ENCODE peak calls at places on chromosomes 4 and X, in ten cellular contexts. Y, C, X, Q, D, E, H, J, R and N are unnamed samples.
A peak's percentile ranks its signal among the peaks of the same experiment; 100 is the strongest.

GRCh38 chr4:151228196-151229119 is 48.5 kb upstream of the PRSS48 start:
- DNase-seq in J (peak; percentile 25), R (no peak), E (no peak), D (no peak), X (no peak), Q (peak; percentile 28), C (no peak), H (no peak), Y (no peak), N (no peak)

GRCh38 chr4:155473420-155474095 is 96.8 kb upstream of the MAP9 start:
- DNase-seq in Y (no peak), X (no peak), H (no peak), E (no peak), D (no peak), R (no peak), C (no peak), J (no peak), Q (peak; percentile 30), N (no peak)

GRCh38 chr4:145528601-145529000 is 46.9 kb downstream of the SMAD1 start:
- DNase-seq in C (no peak), D (no peak), J (no peak), H (no peak), X (no peak), R (no peak), Y (no peak), E (no peak), Q (no peak), N (no peak)

GRCh38 chrX:12955882-12956703 is 18.8 kb upstream of the TMSB4X start:
- DNase-seq in Q (peak; percentile 84), D (peak; percentile 79), X (peak; percentile 63), J (peak; percentile 72), Y (no peak), E (no peak), H (peak; percentile 88), R (peak; percentile 56), C (no peak), N (peak; percentile 52)

GRCh38 chr4:21535901-21536300 is 412.7 kb downstream of the KCNIP4 start:
- DNase-seq in X (no peak), D (no peak), C (no peak), Y (no peak), R (no peak), Q (no peak), J (no peak), E (no peak), H (no peak), N (no peak)

GRCh38 chrX:93673869-93674271 is at the start of gene FAM133A:
- DNase-seq in C (no peak), E (no peak), D (no peak), Y (no peak), Q (peak; percentile 4), H (no peak), R (no peak), X (no peak), J (peak; percentile 76), N (no peak)

GRCh38 chr4:71095141-71095939 is 101.9 kb downstream of the DCK start:
- DNase-seq in E (no peak), R (no peak), C (no peak), Q (no peak), Y (no peak), H (no peak), J (no peak), X (no peak), D (no peak), N (no peak)

GRCh38 chr4:7266525-7267292 is 74.4 kb downstream of the SORCS2 start:
- DNase-seq in H (no peak), E (no peak), J (peak; percentile 96), X (no peak), R (no peak), Q (peak; percentile 92), Y (no peak), D (no peak), C (no peak), N (no peak)

GRCh38 chr4:101066586-101066985 is 280.7 kb downstream of the PPP3CA start:
- DNase-seq in J (no peak), Q (no peak), X (no peak), H (no peak), R (no peak), Y (no peak), E (no peak), D (no peak), C (no peak), N (no peak)

GRCh38 chrX:136047969-136048368 is 62.7 kb downstream of the SLC9A6 start:
- DNase-seq in E (no peak), H (no peak), Y (no peak), J (peak; percentile 82), R (no peak), C (no peak), Q (peak; percentile 55), D (no peak), X (no peak), N (no peak)

GRCh38 chrX:71282514-71283408 is 674 bp upstream of the NONO start:
- DNase-seq in X (no peak), C (no peak), Q (peak; percentile 45), J (peak; percentile 73), Y (no peak), E (no peak), D (no peak), H (no peak), R (no peak), N (no peak)

GRCh38 chr4:47425628-47426027 is 37.9 kb downstream of the COMMD8 start:
- DNase-seq in Y (no peak), H (no peak), Q (no peak), J (no peak), E (no peak), C (no peak), X (no peak), R (peak; percentile 10), D (no peak), N (no peak)

GRCh38 chr4:163048447-163048846 is 118.2 kb downstream of the NAF1 start:
- DNase-seq in J (peak; percentile 67), D (no peak), Q (peak; percentile 19), C (no peak), H (peak; percentile 44), E (no peak), R (no peak), Y (no peak), X (peak; percentile 26), N (no peak)

GRCh38 chrX:74535211-74535621 is 79.2 kb downstream of the RLIM start:
- DNase-seq in E (no peak), H (peak; percentile 10), C (no peak), D (no peak), R (no peak), J (peak; percentile 65), Y (peak; percentile 20), Q (peak; percentile 71), X (no peak), N (no peak)

GRCh38 chrX:41621236-41621651 is 67.5 kb upstream of the GPR34 start:
- DNase-seq in H (no peak), R (no peak), C (no peak), Q (peak; percentile 62), D (no peak), E (no peak), J (peak; percentile 0), X (no peak), Y (no peak), N (no peak)

GRCh38 chr4:87188932-87189331 is 31.5 kb downstream of the KLHL8 start:
- DNase-seq in R (no peak), H (no peak), Q (no peak), Y (no peak), C (no peak), J (no peak), E (no peak), X (no peak), D (no peak), N (no peak)

GRCh38 chr4:119693127-119693526 is 64.5 kb upstream of the PDE5A start:
- DNase-seq in Q (peak; percentile 55), H (no peak), E (no peak), J (peak; percentile 18), X (no peak), Y (no peak), R (no peak), C (no peak), D (no peak), N (no peak)

GRCh38 chr4:41365726-41366125 is 109.0 kb downstream of the UCHL1 start:
- DNase-seq in H (no peak), E (no peak), X (no peak), Y (no peak), J (no peak), D (no peak), C (no peak), Q (no peak), R (no peak), N (no peak)
- H3K4me1 ChIP-seq in H (no peaks in the 10 kb centered on the region), E (no peaks in the 10 kb centered on the region), X (peaks cover 49% of the 10 kb centered on the region), Y (peaks cover 6% of the 10 kb centered on the region), J (peaks cover 10% of the 10 kb centered on the region), D (peaks cover 6% of the 10 kb centered on the region), C (peaks cover 14% of the 10 kb centered on the region), Q (no peaks in the 10 kb centered on the region), R (peaks cover 65% of the 10 kb centered on the region), N (no peaks in the 10 kb centered on the region)

GRCh38 chrX:153825042-153825441 is 5.3 kb downstream of the PDZD4 start:
- DNase-seq in Y (no peak), E (no peak), X (no peak), D (no peak), H (no peak), C (peak; percentile 37), Q (no peak), J (no peak), R (no peak), N (no peak)
- H3K4me1 ChIP-seq in Y (no peaks in the 10 kb centered on the region), E (no peaks in the 10 kb centered on the region), X (peaks cover 21% of the 10 kb centered on the region), D (no peaks in the 10 kb centered on the region), H (no peaks in the 10 kb centered on the region), C (peaks cover 19% of the 10 kb centered on the region), Q (no peaks in the 10 kb centered on the region), J (no peaks in the 10 kb centered on the region), R (peaks cover 15% of the 10 kb centered on the region), N (peaks cover 22% of the 10 kb centered on the region)

DNA sequence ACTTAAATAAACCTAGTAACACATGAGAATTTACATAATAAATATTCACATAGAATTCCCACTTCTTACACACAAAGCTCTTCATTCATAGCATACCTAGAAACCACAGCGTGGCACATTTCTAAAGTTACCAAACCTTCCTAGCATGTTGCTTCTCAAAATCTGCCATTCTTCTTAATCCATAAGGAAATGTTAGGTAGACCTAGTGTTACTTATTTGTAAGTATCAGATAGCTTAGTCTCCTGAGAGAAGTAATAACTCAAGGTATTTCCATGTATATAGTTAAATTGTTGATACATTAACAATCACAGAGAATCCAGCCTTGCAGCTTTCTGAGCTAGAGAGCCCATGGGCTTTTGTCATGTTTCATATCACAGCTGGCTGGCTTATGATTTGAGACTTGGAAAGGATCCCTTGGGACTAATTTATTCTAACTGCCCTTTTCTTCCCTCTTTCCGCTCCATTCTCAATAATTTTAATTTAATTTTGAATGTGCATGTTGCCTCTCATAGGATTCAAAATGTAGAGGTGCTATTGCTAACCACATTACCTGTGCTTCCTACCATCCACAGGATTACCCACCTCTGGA is 17.6 kb downstream of the SH3RF1 start:
- DNase-seq in E (no peak), H (no peak), Y (no peak), C (no peak), D (no peak), J (no peak), X (no peak), R (no peak), Q (no peak), N (no peak)
- H3K4me1 ChIP-seq in E (peaks cover 5% of the 10 kb centered on the region), H (no peaks in the 10 kb centered on the region), Y (peaks cover 20% of the 10 kb centered on the region), C (peaks cover 63% of the 10 kb centered on the region), D (peaks cover 7% of the 10 kb centered on the region), J (peaks cover 92% of the 10 kb centered on the region), X (peaks cover 99% of the 10 kb centered on the region), R (peaks cover 75% of the 10 kb centered on the region), Q (peaks cover 29% of the 10 kb centered on the region), N (no peaks in the 10 kb centered on the region)

DNA sequence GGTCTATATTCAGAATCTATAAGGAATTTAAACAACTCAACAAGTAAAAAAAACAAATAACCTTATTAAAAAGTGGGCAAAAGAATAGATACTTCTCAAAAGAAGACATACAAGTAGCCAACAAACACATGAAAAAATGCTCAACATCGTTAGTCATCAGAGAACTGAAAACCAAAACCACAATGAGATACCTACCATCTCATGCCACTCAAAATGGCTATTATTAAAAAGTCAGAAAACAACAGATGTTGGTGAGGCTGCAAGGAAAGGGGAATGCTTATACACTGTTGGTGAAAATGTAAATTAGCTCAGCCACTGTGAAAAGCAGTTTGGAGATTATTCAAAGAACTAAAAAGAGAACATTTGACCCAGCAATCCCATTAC is 201.6 kb downstream of the QDPR start:
- DNase-seq in J (peak; percentile 57), X (no peak), Q (peak; percentile 49), D (no peak), C (no peak), R (no peak), H (peak; percentile 23), Y (no peak), E (no peak), N (no peak)
- H3K4me1 ChIP-seq in J (peaks cover 14% of the 10 kb centered on the region), X (no peaks in the 10 kb centered on the region), Q (peaks cover 5% of the 10 kb centered on the region), D (no peaks in the 10 kb centered on the region), C (no peaks in the 10 kb centered on the region), R (no peaks in the 10 kb centered on the region), H (peaks cover 34% of the 10 kb centered on the region), Y (no peaks in the 10 kb centered on the region), E (no peaks in the 10 kb centered on the region), N (no peaks in the 10 kb centered on the region)